ENCODE peak calls at places on chromosome 4, in four cellular contexts. One of them, this sample, is unnamed.

GRCh38 chr4:46946914-46947313 is 37.9 kb upstream of the COX7B2 start:
- DNase-seq in GM12864: no peak
- DNase-seq in fibroblast of mammary gland: peak
- DNase-seq in AG04449: no peak
- DNase-seq in this sample: no peak

GRCh38 chr4:183924362-183925044 is 19.4 kb downstream of the STOX2 start:
- DNase-seq in GM12864: no peak
- DNase-seq in AG04449: no peak
- DNase-seq in fibroblast of mammary gland: no peak
- DNase-seq in this sample: no peak

GRCh38 chr4:99252746-99253145 is 33.7 kb upstream of the ADH6 start:
- DNase-seq in GM12864: no peak
- DNase-seq in AG04449: no peak
- DNase-seq in fibroblast of mammary gland: no peak
- DNase-seq in this sample: no peak

GRCh38 chr4:88251914-88252313 is 32.4 kb downstream of the PPM1K start:
- DNase-seq in fibroblast of mammary gland: no peak
- DNase-seq in AG04449: no peak
- DNase-seq in GM12864: no peak
- DNase-seq in this sample: no peak

GRCh38 chr4:134216436-134216835 is 14.8 kb upstream of the PABPC4L start:
- DNase-seq in AG04449: no peak
- DNase-seq in fibroblast of mammary gland: no peak
- DNase-seq in GM12864: no peak
- DNase-seq in this sample: no peak

GRCh38 chr4:155042014-155042413 is 166.4 kb upstream of the NPY2R start:
- DNase-seq in AG04449: no peak
- DNase-seq in fibroblast of mammary gland: no peak
- DNase-seq in GM12864: no peak
- DNase-seq in this sample: no peak

GRCh38 chr4:27381806-27382205 is 521.2 kb downstream of the STIM2 start:
- DNase-seq in AG04449: no peak
- DNase-seq in GM12864: no peak
- DNase-seq in fibroblast of mammary gland: no peak
- DNase-seq in this sample: no peak

GRCh38 chr4:5993876-5994811 is 24.1 kb downstream of the C4orf50 start:
- DNase-seq in AG04449: no peak
- DNase-seq in GM12864: no peak
- DNase-seq in fibroblast of mammary gland: no peak
- DNase-seq in this sample: no peak

GRCh38 chr4:113435893-113436292 is 325.6 kb downstream of the CAMK2D start:
- DNase-seq in GM12864: no peak
- DNase-seq in fibroblast of mammary gland: peak
- DNase-seq in AG04449: no peak
- DNase-seq in this sample: peak

GRCh38 chr4:142402925-142403324 is 443.2 kb downstream of the INPP4B start:
- DNase-seq in AG04449: no peak
- DNase-seq in GM12864: no peak
- DNase-seq in fibroblast of mammary gland: peak
- DNase-seq in this sample: no peak

GRCh38 chr4:8205749-8206611 is 6.9 kb downstream of the SH3TC1 start:
- DNase-seq in AG04449: no peak
- DNase-seq in GM12864: no peak
- DNase-seq in fibroblast of mammary gland: no peak
- DNase-seq in this sample: no peak

GRCh38 chr4:77586953-77587383 is 18.7 kb upstream of the CXCL13 start:
- DNase-seq in GM12864: peak
- DNase-seq in AG04449: no peak
- DNase-seq in fibroblast of mammary gland: peak
- DNase-seq in this sample: no peak